ENCODE peak calls at places on chromosome 9, in four cellular contexts. One of them, this sample, is unnamed.

GRCh38 chr9:124752967-124753366 is 18.1 kb downstream of the NR6A1 start:
- DNase-seq in OCI-LY7: no peak
- DNase-seq in adrenal gland: no peak
- DNase-seq in H1: no peak
- DNase-seq in this sample: no peak

GRCh38 chr9:102434545-102434944 is 560.6 kb upstream of the CYLC2 start:
- DNase-seq in OCI-LY7: no peak
- DNase-seq in adrenal gland: no peak
- DNase-seq in H1: no peak
- DNase-seq in this sample: peak; percentile 39

GRCh38 chr9:127393680-127394079 is 3.3 kb upstream of the SLC2A8 start:
- DNase-seq in OCI-LY7: no peak
- DNase-seq in adrenal gland: no peak
- DNase-seq in H1: no peak
- DNase-seq in this sample: no peak

GRCh38 chr9:76451234-76451633 is 7.7 kb upstream of the GCNT1 start:
- DNase-seq in OCI-LY7: no peak
- DNase-seq in adrenal gland: no peak
- DNase-seq in H1: no peak
- DNase-seq in this sample: no peak

GRCh38 chr9:126482361-126483044 is 131.2 kb upstream of the LMX1B start:
- DNase-seq in OCI-LY7: no peak
- DNase-seq in adrenal gland: peak; percentile 67
- DNase-seq in H1: peak; percentile 36
- DNase-seq in this sample: no peak

GRCh38 chr9:130366888-130367550 is 77.7 kb upstream of the ASS1 start:
- DNase-seq in OCI-LY7: no peak
- DNase-seq in adrenal gland: no peak
- DNase-seq in H1: no peak
- DNase-seq in this sample: no peak

GRCh38 chr9:68546596-68547390 is 6.1 kb upstream of the TMEM252 start:
- DNase-seq in OCI-LY7: peak; percentile 75
- DNase-seq in adrenal gland: no peak
- DNase-seq in H1: no peak
- DNase-seq in this sample: no peak

GRCh38 chr9:72356019-72356653 is 8.9 kb downstream of the ZFAND5 start:
- DNase-seq in OCI-LY7: no peak
- DNase-seq in adrenal gland: no peak
- DNase-seq in H1: no peak
- DNase-seq in this sample: no peak

GRCh38 chr9:114364528-114365041 is 23.2 kb downstream of the AKNA start:
- DNase-seq in OCI-LY7: peak; percentile 72
- DNase-seq in adrenal gland: no peak
- DNase-seq in H1: no peak
- DNase-seq in this sample: no peak

GRCh38 chr9:88835772-88836171 is 155.5 kb upstream of the S1PR3 start:
- DNase-seq in OCI-LY7: no peak
- DNase-seq in adrenal gland: no peak
- DNase-seq in H1: no peak
- DNase-seq in this sample: no peak

GRCh38 chr9:89608646-89609335 is 4.0 kb downstream of the GADD45G start:
- DNase-seq in OCI-LY7: no peak
- DNase-seq in adrenal gland: no peak
- DNase-seq in H1: no peak
- DNase-seq in this sample: no peak

GRCh38 chr9:121463026-121463827 is 36.4 kb downstream of the GGTA1 start:
- DNase-seq in OCI-LY7: peak; percentile 21
- DNase-seq in adrenal gland: peak; percentile 58
- DNase-seq in H1: peak; percentile 15
- DNase-seq in this sample: no peak

GRCh38 chr9:69874301-69875060 is 53.9 kb downstream of the CFAP95 start:
- DNase-seq in OCI-LY7: no peak
- DNase-seq in adrenal gland: no peak
- DNase-seq in H1: no peak
- DNase-seq in this sample: no peak

GRCh38 chr9:69905291-69905690 is 84.7 kb downstream of the CFAP95 start:
- DNase-seq in OCI-LY7: no peak
- DNase-seq in adrenal gland: no peak
- DNase-seq in H1: no peak
- DNase-seq in this sample: no peak

GRCh38 chr9:110093417-110093816 is 114.5 kb downstream of the C9orf152 start:
- DNase-seq in OCI-LY7: no peak
- DNase-seq in adrenal gland: no peak
- DNase-seq in H1: no peak
- DNase-seq in this sample: no peak

GRCh38 chr9:69190086-69190865 is 16.2 kb downstream of the TJP2 start:
- DNase-seq in OCI-LY7: peak; percentile 73
- DNase-seq in adrenal gland: no peak
- DNase-seq in H1: no peak
- DNase-seq in this sample: no peak

GRCh38 chr9:75455444-75455921 is 367.2 kb downstream of the OSTF1 start:
- DNase-seq in OCI-LY7: peak; percentile 60
- DNase-seq in adrenal gland: no peak
- DNase-seq in H1: no peak
- DNase-seq in this sample: no peak

GRCh38 chr9:18587988-18588387 is 114.0 kb downstream of the ADAMTSL1 start:
- DNase-seq in OCI-LY7: no peak
- DNase-seq in adrenal gland: no peak
- DNase-seq in H1: no peak
- DNase-seq in this sample: no peak

GRCh38 chr9:34522091-34522887 is 501 bp downstream of the ENHO start:
- DNase-seq in OCI-LY7: no peak
- DNase-seq in adrenal gland: no peak
- DNase-seq in H1: no peak
- DNase-seq in this sample: no peak

GRCh38 chr9:101795147-101795546 is 56.7 kb upstream of the GRIN3A start:
- DNase-seq in OCI-LY7: no peak
- DNase-seq in adrenal gland: no peak
- DNase-seq in H1: no peak
- DNase-seq in this sample: no peak

GRCh38 chr9:71854811-71855210 is 56.2 kb downstream of the ABHD17B start:
- DNase-seq in OCI-LY7: no peak
- DNase-seq in adrenal gland: no peak
- DNase-seq in H1: no peak
- DNase-seq in this sample: no peak

GRCh38 chr9:106707291-106707690 is 155.7 kb upstream of the ZNF462 start:
- DNase-seq in OCI-LY7: no peak
- DNase-seq in adrenal gland: no peak
- DNase-seq in H1: no peak
- DNase-seq in this sample: no peak

GRCh38 chr9:99851028-99851822 is 29.5 kb downstream of the NR4A3 start:
- DNase-seq in OCI-LY7: peak; percentile 55
- DNase-seq in adrenal gland: no peak
- DNase-seq in H1: no peak
- DNase-seq in this sample: no peak

GRCh38 chr9:79346350-79347020 is 225.3 kb upstream of the TLE4 start:
- DNase-seq in OCI-LY7: no peak
- DNase-seq in adrenal gland: no peak
- DNase-seq in H1: no peak
- DNase-seq in this sample: no peak

GRCh38 chr9:16258708-16259107 is 611.8 kb downstream of the BNC2 start:
- DNase-seq in OCI-LY7: no peak
- DNase-seq in adrenal gland: no peak
- DNase-seq in H1: no peak
- DNase-seq in this sample: no peak

GRCh38 chr9:126836216-126836615 is 24.2 kb upstream of the ZBTB34 start:
- DNase-seq in OCI-LY7: no peak
- DNase-seq in adrenal gland: no peak
- DNase-seq in H1: no peak
- DNase-seq in this sample: no peak

GRCh38 chr9:9764821-9765220 is 848.0 kb downstream of the PTPRD start:
- DNase-seq in OCI-LY7: no peak
- DNase-seq in adrenal gland: no peak
- DNase-seq in H1: no peak
- DNase-seq in this sample: no peak

GRCh38 chr9:113920872-113921271 is 44.8 kb downstream of the ZNF618 start:
- DNase-seq in OCI-LY7: no peak
- DNase-seq in adrenal gland: no peak
- DNase-seq in H1: no peak
- DNase-seq in this sample: no peak

GRCh38 chr9:70470050-70471015 is 55.9 kb upstream of the KLF9 start:
- DNase-seq in OCI-LY7: no peak
- DNase-seq in adrenal gland: peak; percentile 31
- DNase-seq in H1: no peak
- DNase-seq in this sample: no peak

GRCh38 chr9:128470560-128470959 is 14.8 kb downstream of the ODF2 start:
- DNase-seq in OCI-LY7: no peak
- DNase-seq in adrenal gland: no peak
- DNase-seq in H1: no peak
- DNase-seq in this sample: no peak

GRCh38 chr9:87255437-87256155 is 242.1 kb upstream of the DAPK1 start:
- DNase-seq in OCI-LY7: no peak
- DNase-seq in adrenal gland: no peak
- DNase-seq in H1: no peak
- DNase-seq in this sample: no peak

GRCh38 chr9:125632321-125633115 is 74.5 kb downstream of the MAPKAP1 start:
- DNase-seq in OCI-LY7: peak; percentile 74
- DNase-seq in adrenal gland: no peak
- DNase-seq in H1: no peak
- DNase-seq in this sample: no peak

GRCh38 chr9:2506310-2506709 is 115.3 kb upstream of the VLDLR start:
- DNase-seq in OCI-LY7: no peak
- DNase-seq in adrenal gland: no peak
- DNase-seq in H1: no peak
- DNase-seq in this sample: no peak

GRCh38 chr9:82369251-82369945 is 380.8 kb downstream of the SPATA31D1 start:
- DNase-seq in OCI-LY7: no peak
- DNase-seq in adrenal gland: no peak
- DNase-seq in H1: no peak
- DNase-seq in this sample: no peak
- H3K4me3 ChIP-seq in OCI-LY7: no peak overlapping the region
- H3K4me3 ChIP-seq in adrenal gland: no peak overlapping the region
- H3K4me3 ChIP-seq in H1: no peak overlapping the region
- H3K4me3 ChIP-seq in this sample: no peak overlapping the region

GRCh38 chr9:131701789-131702337 is 38.0 kb downstream of the RAPGEF1 start:
- DNase-seq in OCI-LY7: no peak
- DNase-seq in adrenal gland: no peak
- DNase-seq in H1: peak; percentile 70
- DNase-seq in this sample: no peak
- TF ChIP-seq CTCF in OCI-LY7: no peak
- TF ChIP-seq CTCF in adrenal gland: no peak
- TF ChIP-seq CTCF in H1: no peak
- TF ChIP-seq CTCF in this sample: no peak

GRCh38 chr9:137031904-137032639 is at the start of gene FUT7:
- DNase-seq in OCI-LY7: peak; percentile 51
- DNase-seq in adrenal gland: no peak
- DNase-seq in H1: no peak
- DNase-seq in this sample: no peak

GRCh38 chr9:137030528-137030927 is 1.4 kb downstream of the FUT7 start:
- DNase-seq in OCI-LY7: peak; percentile 33
- DNase-seq in adrenal gland: no peak
- DNase-seq in H1: no peak
- DNase-seq in this sample: no peak

GRCh38 chr9:137030006-137030405 is 1.9 kb downstream of the FUT7 start:
- DNase-seq in OCI-LY7: no peak
- DNase-seq in adrenal gland: no peak
- DNase-seq in H1: no peak
- DNase-seq in this sample: no peak

GRCh38 chr9:137029058-137029922 is 1.3 kb upstream of the ABCA2 start:
- DNase-seq in OCI-LY7: peak; percentile 78
- DNase-seq in adrenal gland: peak; percentile 77
- DNase-seq in H1: no peak
- DNase-seq in this sample: no peak

DNA sequence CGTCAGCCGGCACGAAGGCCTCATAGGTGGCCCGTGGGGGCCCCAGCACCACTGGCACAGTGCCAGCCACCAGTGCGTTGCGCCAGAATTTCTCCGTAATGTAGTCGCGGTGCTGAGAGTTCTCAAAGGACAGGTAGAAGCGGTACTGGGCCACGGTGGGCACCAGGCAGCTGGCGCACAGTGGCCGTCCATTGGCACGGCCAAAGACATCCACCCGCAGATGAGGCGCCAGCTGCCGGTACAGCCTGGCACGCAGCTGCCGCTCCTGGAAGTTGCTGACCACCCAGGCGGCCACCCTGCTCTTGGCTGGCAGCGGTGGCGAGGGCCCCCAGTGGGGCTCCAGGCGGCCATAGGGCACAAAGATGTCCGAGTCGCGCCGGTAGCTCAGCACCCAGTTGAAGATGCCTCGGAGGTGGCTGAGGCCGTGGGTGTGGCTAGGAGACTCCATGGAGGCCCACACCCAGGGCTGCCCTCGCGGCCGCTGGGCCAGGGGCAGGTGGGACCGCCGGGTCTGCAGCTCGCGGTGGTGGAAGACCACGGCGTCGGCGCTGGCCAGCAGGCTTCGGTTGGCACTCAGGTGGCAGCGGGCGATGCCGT is 859 bp downstream of the FUT7 start:
- DNase-seq in OCI-LY7: no peak
- DNase-seq in adrenal gland: no peak
- DNase-seq in H1: no peak
- DNase-seq in this sample: no peak
- H3K4me3 ChIP-seq in OCI-LY7: no peak overlapping the region
- H3K4me3 ChIP-seq in adrenal gland: no peak overlapping the region
- H3K4me3 ChIP-seq in H1: no peak overlapping the region
- H3K4me3 ChIP-seq in this sample: no peak overlapping the region

DNA sequence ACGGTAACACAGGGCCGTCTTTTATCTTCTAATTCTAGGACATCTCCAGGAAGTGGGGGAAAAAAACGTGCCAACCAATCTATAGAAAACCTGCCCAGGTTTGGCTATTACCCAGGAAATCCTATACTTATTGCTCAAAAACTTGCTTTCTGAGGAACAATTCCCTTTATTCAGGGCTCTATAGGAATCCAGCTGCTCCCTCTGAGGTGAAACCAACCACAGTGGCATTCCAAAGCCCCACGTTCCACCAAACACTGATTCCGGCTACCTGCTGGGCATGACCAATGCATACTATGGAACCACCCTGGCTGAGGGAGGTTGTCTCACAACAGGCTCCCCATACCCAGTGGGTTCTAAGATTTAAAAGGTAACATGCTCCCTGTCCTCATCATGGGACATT is 57.6 kb downstream of the GLIS3 start:
- DNase-seq in OCI-LY7: no peak
- DNase-seq in adrenal gland: no peak
- DNase-seq in H1: no peak
- DNase-seq in this sample: no peak
- TF ChIP-seq CTCF in OCI-LY7: no peak
- TF ChIP-seq CTCF in adrenal gland: no peak
- TF ChIP-seq CTCF in H1: no peak
- TF ChIP-seq CTCF in this sample: no peak

This sample was measured in LNCaP clone FGC.